ENCODE peak calls at places on chromosomes 5 and 9, in four cellular contexts. One of them, this sample, is unnamed.

GRCh38 chr5:10532421-10532820 is 31.4 kb upstream of the ANKRD33B start:
- DNase-seq in activated CD4-positive, alpha-beta T cell treated with anti-CD3 and anti-CD28 coated beads for 36 hours: no peak
- DNase-seq in NCI-H187: no peak
- DNase-seq in Caco-2: no peak
- DNase-seq in this sample: no peak

GRCh38 chr5:148697821-148698196 is 43.5 kb upstream of the HTR4 start:
- DNase-seq in activated CD4-positive, alpha-beta T cell treated with anti-CD3 and anti-CD28 coated beads for 36 hours: no peak
- DNase-seq in NCI-H187: no peak
- DNase-seq in Caco-2: no peak
- DNase-seq in this sample: no peak

GRCh38 chr5:10933141-10933540 is 172.1 kb upstream of the DAP start:
- DNase-seq in activated CD4-positive, alpha-beta T cell treated with anti-CD3 and anti-CD28 coated beads for 36 hours: no peak
- DNase-seq in NCI-H187: no peak
- DNase-seq in Caco-2: no peak
- DNase-seq in this sample: no peak

GRCh38 chr5:103706939-103707682 is 144.5 kb upstream of the NUDT12 start:
- DNase-seq in activated CD4-positive, alpha-beta T cell treated with anti-CD3 and anti-CD28 coated beads for 36 hours: no peak
- DNase-seq in NCI-H187: peak; percentile 38
- DNase-seq in Caco-2: no peak
- DNase-seq in this sample: no peak

GRCh38 chr5:27311544-27311943 is 273.2 kb upstream of the CDH9 start:
- DNase-seq in activated CD4-positive, alpha-beta T cell treated with anti-CD3 and anti-CD28 coated beads for 36 hours: no peak
- DNase-seq in NCI-H187: no peak
- DNase-seq in Caco-2: no peak
- DNase-seq in this sample: no peak

GRCh38 chr5:172777381-172778222 is 6.6 kb upstream of the DUSP1 start:
- DNase-seq in activated CD4-positive, alpha-beta T cell treated with anti-CD3 and anti-CD28 coated beads for 36 hours: peak; percentile 94
- DNase-seq in NCI-H187: no peak
- DNase-seq in Caco-2: peak; percentile 79
- DNase-seq in this sample: peak; percentile 92

GRCh38 chr5:59124983-59125960 is 542.4 kb downstream of the RAB3C start:
- DNase-seq in activated CD4-positive, alpha-beta T cell treated with anti-CD3 and anti-CD28 coated beads for 36 hours: peak; percentile 52
- DNase-seq in NCI-H187: peak; percentile 45
- DNase-seq in Caco-2: no peak
- DNase-seq in this sample: no peak

GRCh38 chr9:73880101-73880500 is 617.0 kb upstream of the RORB start:
- DNase-seq in activated CD4-positive, alpha-beta T cell treated with anti-CD3 and anti-CD28 coated beads for 36 hours: no peak
- DNase-seq in NCI-H187: no peak
- DNase-seq in Caco-2: no peak
- DNase-seq in this sample: no peak

GRCh38 chr5:1555011-1555807 is 31.4 kb upstream of the LPCAT1 start:
- DNase-seq in activated CD4-positive, alpha-beta T cell treated with anti-CD3 and anti-CD28 coated beads for 36 hours: no peak
- DNase-seq in NCI-H187: peak; percentile 56
- DNase-seq in Caco-2: no peak
- DNase-seq in this sample: no peak